ENCODE peak calls at places on chromosomes 13 and 19, in five cellular contexts. G is stimulated activated CD8-positive, alpha-beta memory T cell treated with anti-CD3 and anti-CD28 coated beads, Interleukin-15, amount 100 ng/mL, for 24 hours; Y is substantia nigra; Q is AG08395; J is left cardiac atrium. F is an unnamed sample.

GRCh38 chr19:8307965-8308866 is at the start of gene CD320:
- DNase-seq in Q (peak), G (peak), Y (peak), J (peak), F (peak)

GRCh38 chr19:42335374-42335936 is 10.0 kb downstream of the MEGF8 start:
- DNase-seq in Y (no peak), G (no peak), J (no peak), Q (no peak), F (no peak)

GRCh38 chr19:31064486-31064885 is 284.8 kb downstream of the TSHZ3 start:
- DNase-seq in G (no peak), Q (no peak), Y (no peak), J (no peak), F (no peak)

GRCh38 chr13:51004918-51005460 is 95.4 kb downstream of the RNASEH2B start:
- DNase-seq in J (no peak), G (no peak), Y (no peak), Q (no peak), F (no peak)

GRCh38 chr19:4300589-4300988 is 1.6 kb downstream of the TMIGD2 start:
- DNase-seq in Y (no peak), J (no peak), G (no peak), Q (no peak), F (no peak)

GRCh38 chr19:33431986-33432385 is 58.5 kb downstream of the CEBPG start:
- DNase-seq in G (no peak), Y (no peak), Q (no peak), J (no peak), F (no peak)

GRCh38 chr19:47675859-47676258 is 37.4 kb upstream of the EHD2 start:
- DNase-seq in G (no peak), Y (no peak), J (no peak), Q (no peak), F (no peak)

GRCh38 chr19:48553676-48554384 is 1.9 kb downstream of the SULT2B1 start:
- DNase-seq in J (no peak), Q (peak), Y (no peak), G (no peak), F (peak)

GRCh38 chr19:588758-589692 is 656 bp upstream of the HCN2 start:
- DNase-seq in Y (no peak), G (no peak), J (no peak), Q (no peak), F (no peak)

GRCh38 chr13:78595819-78596700 is 7.3 kb downstream of the POU4F1 start:
- DNase-seq in Q (no peak), J (no peak), G (no peak), Y (no peak), F (no peak)

GRCh38 chr19:48812094-48812929 is 1.5 kb upstream of the BCAT2 start:
- DNase-seq in G (no peak), J (peak), Y (peak), Q (peak), F (peak)

F was measured in hepatic stellate cell.